ENCODE peak calls at places on chromosomes 6 and 20, in four cellular contexts. One of them, this sample, is unnamed.

GRCh38 chr20:32462900-32463641 is 104.9 kb downstream of the ASXL1 start:
- DNase-seq in effector memory CD8-positive, alpha-beta T cell: no peak
- DNase-seq in iPS-NIHi11: no peak
- DNase-seq in skeletal muscle cell: no peak
- DNase-seq in this sample: no peak

GRCh38 chr6:55825402-55826051 is 49.9 kb downstream of the BMP5 start:
- DNase-seq in effector memory CD8-positive, alpha-beta T cell: no peak
- DNase-seq in iPS-NIHi11: no peak
- DNase-seq in skeletal muscle cell: peak
- DNase-seq in this sample: peak

GRCh38 chr6:48678390-48678789 is 567.4 kb upstream of the PTCHD4 start:
- DNase-seq in effector memory CD8-positive, alpha-beta T cell: no peak
- DNase-seq in iPS-NIHi11: no peak
- DNase-seq in skeletal muscle cell: no peak
- DNase-seq in this sample: no peak

GRCh38 chr6:169425628-169426370 is 172.2 kb upstream of the THBS2 start:
- DNase-seq in effector memory CD8-positive, alpha-beta T cell: no peak
- DNase-seq in iPS-NIHi11: no peak
- DNase-seq in skeletal muscle cell: no peak
- DNase-seq in this sample: peak

GRCh38 chr20:62902926-62903615 is 23.2 kb downstream of the DIDO1 start:
- DNase-seq in effector memory CD8-positive, alpha-beta T cell: no peak
- DNase-seq in iPS-NIHi11: no peak
- DNase-seq in skeletal muscle cell: no peak
- DNase-seq in this sample: no peak

GRCh38 chr20:8221887-8222419 is 89.9 kb downstream of the PLCB1 start:
- DNase-seq in effector memory CD8-positive, alpha-beta T cell: no peak
- DNase-seq in iPS-NIHi11: no peak
- DNase-seq in skeletal muscle cell: no peak
- DNase-seq in this sample: no peak

GRCh38 chr6:130364224-130364780 is 1.5 kb upstream of the TMEM200A start:
- DNase-seq in effector memory CD8-positive, alpha-beta T cell: no peak
- DNase-seq in iPS-NIHi11: no peak
- DNase-seq in skeletal muscle cell: no peak
- DNase-seq in this sample: no peak

GRCh38 chr20:1177680-1178079 is 7.1 kb downstream of the TMEM74B start:
- DNase-seq in effector memory CD8-positive, alpha-beta T cell: no peak
- DNase-seq in iPS-NIHi11: peak
- DNase-seq in skeletal muscle cell: no peak
- DNase-seq in this sample: peak

GRCh38 chr20:50198211-50198666 is 7.6 kb downstream of the CEBPB start:
- DNase-seq in effector memory CD8-positive, alpha-beta T cell: no peak
- DNase-seq in iPS-NIHi11: no peak
- DNase-seq in skeletal muscle cell: no peak
- DNase-seq in this sample: no peak

GRCh38 chr6:22737331-22737730 is 168.0 kb downstream of the HDGFL1 start:
- DNase-seq in effector memory CD8-positive, alpha-beta T cell: no peak
- DNase-seq in iPS-NIHi11: peak
- DNase-seq in skeletal muscle cell: no peak
- DNase-seq in this sample: peak

GRCh38 chr20:31894980-31895675 is 24.7 kb downstream of the TTLL9 start:
- DNase-seq in effector memory CD8-positive, alpha-beta T cell: no peak
- DNase-seq in iPS-NIHi11: peak
- DNase-seq in skeletal muscle cell: peak
- DNase-seq in this sample: peak

GRCh38 chr6:43915213-43915869 is 145.3 kb downstream of the VEGFA start:
- DNase-seq in effector memory CD8-positive, alpha-beta T cell: no peak
- DNase-seq in iPS-NIHi11: no peak
- DNase-seq in skeletal muscle cell: no peak
- DNase-seq in this sample: no peak

GRCh38 chr6:163349001-163349680 is 65.4 kb upstream of the QKI start:
- DNase-seq in effector memory CD8-positive, alpha-beta T cell: no peak
- DNase-seq in iPS-NIHi11: no peak
- DNase-seq in skeletal muscle cell: no peak
- DNase-seq in this sample: no peak

GRCh38 chr6:97394160-97394748 is 111.2 kb upstream of the MMS22L start:
- DNase-seq in effector memory CD8-positive, alpha-beta T cell: peak
- DNase-seq in iPS-NIHi11: peak
- DNase-seq in skeletal muscle cell: peak
- DNase-seq in this sample: peak

GRCh38 chr6:87391334-87391733 is 16.4 kb upstream of the CFAP206 start:
- DNase-seq in effector memory CD8-positive, alpha-beta T cell: no peak
- DNase-seq in iPS-NIHi11: peak
- DNase-seq in skeletal muscle cell: peak
- DNase-seq in this sample: peak

GRCh38 chr20:2822073-2822472 is 5.9 kb downstream of the TMEM239 start:
- DNase-seq in effector memory CD8-positive, alpha-beta T cell: peak
- DNase-seq in iPS-NIHi11: no peak
- DNase-seq in skeletal muscle cell: peak
- DNase-seq in this sample: peak

GRCh38 chr6:56370591-56371198 is 123.3 kb upstream of the COL21A1 start:
- DNase-seq in effector memory CD8-positive, alpha-beta T cell: no peak
- DNase-seq in iPS-NIHi11: no peak
- DNase-seq in skeletal muscle cell: peak
- DNase-seq in this sample: peak

GRCh38 chr20:18436847-18437246 is 30.0 kb downstream of the DZANK1 start:
- DNase-seq in effector memory CD8-positive, alpha-beta T cell: no peak
- DNase-seq in iPS-NIHi11: no peak
- DNase-seq in skeletal muscle cell: no peak
- DNase-seq in this sample: no peak

GRCh38 chr20:47289989-47290388 is 66.5 kb downstream of the ZMYND8 start:
- DNase-seq in effector memory CD8-positive, alpha-beta T cell: no peak
- DNase-seq in iPS-NIHi11: no peak
- DNase-seq in skeletal muscle cell: no peak
- DNase-seq in this sample: no peak

GRCh38 chr6:119543332-119543731 is 193.8 kb upstream of the MAN1A1 start:
- DNase-seq in effector memory CD8-positive, alpha-beta T cell: no peak
- DNase-seq in iPS-NIHi11: no peak
- DNase-seq in skeletal muscle cell: no peak
- DNase-seq in this sample: no peak

GRCh38 chr6:75317503-75318206 is 33.1 kb upstream of the TMEM30A start:
- DNase-seq in effector memory CD8-positive, alpha-beta T cell: no peak
- DNase-seq in iPS-NIHi11: no peak
- DNase-seq in skeletal muscle cell: peak
- DNase-seq in this sample: peak

GRCh38 chr20:2663364-2663886 is 591 bp downstream of the IDH3B start:
- DNase-seq in effector memory CD8-positive, alpha-beta T cell: no peak
- DNase-seq in iPS-NIHi11: no peak
- DNase-seq in skeletal muscle cell: no peak
- DNase-seq in this sample: no peak

GRCh38 chr6:108588586-108588985 is 27.9 kb downstream of the FOXO3 start:
- DNase-seq in effector memory CD8-positive, alpha-beta T cell: no peak
- DNase-seq in iPS-NIHi11: no peak
- DNase-seq in skeletal muscle cell: no peak
- DNase-seq in this sample: peak

GRCh38 chr6:40599580-40599979 is 12.4 kb upstream of the LRFN2 start:
- DNase-seq in effector memory CD8-positive, alpha-beta T cell: no peak
- DNase-seq in iPS-NIHi11: peak
- DNase-seq in skeletal muscle cell: no peak
- DNase-seq in this sample: peak

GRCh38 chr6:72286911-72287311 is 335.0 kb upstream of the KCNQ5 start:
- DNase-seq in effector memory CD8-positive, alpha-beta T cell: no peak
- DNase-seq in iPS-NIHi11: no peak
- DNase-seq in skeletal muscle cell: peak
- DNase-seq in this sample: peak

GRCh38 chr20:38321959-38322598 is 18.1 kb downstream of the BPI start:
- DNase-seq in effector memory CD8-positive, alpha-beta T cell: no peak
- DNase-seq in iPS-NIHi11: peak
- DNase-seq in skeletal muscle cell: peak
- DNase-seq in this sample: peak

GRCh38 chr20:46406986-46407670 is 713 bp upstream of the ELMO2 start:
- DNase-seq in effector memory CD8-positive, alpha-beta T cell: no peak
- DNase-seq in iPS-NIHi11: no peak
- DNase-seq in skeletal muscle cell: peak
- DNase-seq in this sample: no peak

GRCh38 chr6:4913705-4914411 is 90.0 kb downstream of the RPP40 start:
- DNase-seq in effector memory CD8-positive, alpha-beta T cell: no peak
- DNase-seq in iPS-NIHi11: no peak
- DNase-seq in skeletal muscle cell: no peak
- DNase-seq in this sample: no peak

GRCh38 chr20:40326794-40327193 is 362.2 kb downstream of the MAFB start:
- DNase-seq in effector memory CD8-positive, alpha-beta T cell: no peak
- DNase-seq in iPS-NIHi11: no peak
- DNase-seq in skeletal muscle cell: no peak
- DNase-seq in this sample: no peak

GRCh38 chr20:58054744-58055373 is 173.6 kb downstream of the ANKRD60 start:
- DNase-seq in effector memory CD8-positive, alpha-beta T cell: no peak
- DNase-seq in iPS-NIHi11: no peak
- DNase-seq in skeletal muscle cell: no peak
- DNase-seq in this sample: peak

GRCh38 chr6:9404351-9405146 is 969.2 kb upstream of the SLC35B3 start:
- DNase-seq in effector memory CD8-positive, alpha-beta T cell: no peak
- DNase-seq in iPS-NIHi11: no peak
- DNase-seq in skeletal muscle cell: no peak
- DNase-seq in this sample: peak

GRCh38 chr20:12882832-12883506 is 125.8 kb upstream of the SPTLC3 start:
- DNase-seq in effector memory CD8-positive, alpha-beta T cell: no peak
- DNase-seq in iPS-NIHi11: no peak
- DNase-seq in skeletal muscle cell: peak
- DNase-seq in this sample: peak

GRCh38 chr6:32148722-32149576 is 2.8 kb downstream of the PRRT1 start:
- DNase-seq in effector memory CD8-positive, alpha-beta T cell: peak
- DNase-seq in iPS-NIHi11: peak
- DNase-seq in skeletal muscle cell: no peak
- DNase-seq in this sample: peak

GRCh38 chr20:57548177-57549058 is 12.5 kb upstream of the PCK1 start:
- DNase-seq in effector memory CD8-positive, alpha-beta T cell: no peak
- DNase-seq in iPS-NIHi11: no peak
- DNase-seq in skeletal muscle cell: no peak
- DNase-seq in this sample: no peak

GRCh38 chr6:158264180-158264579 is 48.1 kb upstream of the TULP4 start:
- DNase-seq in effector memory CD8-positive, alpha-beta T cell: no peak
- DNase-seq in iPS-NIHi11: no peak
- DNase-seq in skeletal muscle cell: no peak
- DNase-seq in this sample: no peak

GRCh38 chr6:139133733-139134360 is 1.0 kb upstream of the HECA start:
- DNase-seq in effector memory CD8-positive, alpha-beta T cell: no peak
- DNase-seq in iPS-NIHi11: no peak
- DNase-seq in skeletal muscle cell: no peak
- DNase-seq in this sample: no peak

GRCh38 chr20:1819311-1820136 is 75.7 kb upstream of the SIRPA start:
- DNase-seq in effector memory CD8-positive, alpha-beta T cell: no peak
- DNase-seq in iPS-NIHi11: peak
- DNase-seq in skeletal muscle cell: no peak
- DNase-seq in this sample: no peak

GRCh38 chr20:9338101-9338500 is 176.3 kb upstream of the LAMP5 start:
- DNase-seq in effector memory CD8-positive, alpha-beta T cell: no peak
- DNase-seq in iPS-NIHi11: no peak
- DNase-seq in skeletal muscle cell: no peak
- DNase-seq in this sample: no peak

GRCh38 chr6:134880487-134881190 is 69.3 kb downstream of the ALDH8A1 start:
- DNase-seq in effector memory CD8-positive, alpha-beta T cell: no peak
- DNase-seq in iPS-NIHi11: no peak
- DNase-seq in skeletal muscle cell: no peak
- DNase-seq in this sample: peak